ENCODE peak calls at places on chromosomes 2 and 18, in six cellular contexts. L is glomerular endothelial cell, A is GM04504, F is iPS-NIHi11, B is AG04450, W is left ventricle myocardium inferior. U is an unnamed sample.

GRCh38 chr2:172693037-172693436 is 42.6 kb upstream of the RAPGEF4 start:
- DNase-seq in L (peak; percentile 81), A (peak; percentile 98), F (peak; percentile 10), B (peak; percentile 92), W (peak; percentile 72), U (no peak)

GRCh38 chr2:197128897-197129296 is 181.7 kb downstream of the ANKRD44 start:
- DNase-seq in L (no peak), A (no peak), F (no peak), B (no peak), W (no peak), U (no peak)

GRCh38 chr18:26438980-26439379 is 109.4 kb downstream of the KCTD1 start:
- DNase-seq in L (no peak), A (no peak), F (no peak), B (no peak), W (no peak), U (no peak)

GRCh38 chr2:134275058-134275862 is 21.4 kb downstream of the MGAT5 start:
- DNase-seq in L (no peak), A (no peak), F (no peak), B (no peak), W (no peak), U (no peak)

GRCh38 chr2:67374481-67374880 is 22.7 kb upstream of the ETAA1 start:
- DNase-seq in L (no peak), A (no peak), F (no peak), B (no peak), W (no peak), U (no peak)

GRCh38 chr18:3851159-3851558 is 401.2 kb downstream of the TGIF1 start:
- DNase-seq in L (no peak), A (no peak), F (no peak), B (no peak), W (no peak), U (no peak)

GRCh38 chr2:135093685-135094340 is 41.7 kb downstream of the RAB3GAP1 start:
- DNase-seq in L (no peak), A (no peak), F (no peak), B (no peak), W (no peak), U (no peak)

GRCh38 chr2:86628091-86628522 is 4.4 kb upstream of the RNF103 start:
- DNase-seq in L (no peak), A (no peak), F (no peak), B (no peak), W (no peak), U (no peak)

GRCh38 chr18:68660355-68661183 is 54.3 kb downstream of the TMX3 start:
- DNase-seq in L (peak; percentile 29), A (peak; percentile 28), F (peak; percentile 30), B (no peak), W (no peak), U (no peak)

GRCh38 chr2:105644174-105644980 is 100.3 kb upstream of the NCK2 start:
- DNase-seq in L (no peak), A (peak; percentile 17), F (no peak), B (no peak), W (no peak), U (no peak)

GRCh38 chr18:48989304-48990284 is 38.8 kb upstream of the SMAD7 start:
- DNase-seq in L (no peak), A (no peak), F (no peak), B (no peak), W (no peak), U (no peak)

GRCh38 chr2:60891175-60891574 is 9.8 kb downstream of the REL start:
- DNase-seq in L (no peak), A (no peak), F (no peak), B (no peak), W (no peak), U (no peak)

GRCh38 chr2:215036314-215036713 is 102.1 kb downstream of the ABCA12 start:
- DNase-seq in L (no peak), A (no peak), F (no peak), B (no peak), W (no peak), U (no peak)

GRCh38 chr2:47898089-47898731 is 8.1 kb downstream of the FBXO11 start:
- DNase-seq in L (no peak), A (no peak), F (no peak), B (no peak), W (no peak), U (no peak)

GRCh38 chr2:10678225-10678624 is 11.6 kb downstream of the NOL10 start:
- DNase-seq in L (no peak), A (no peak), F (peak; percentile 24), B (no peak), W (no peak), U (no peak)

GRCh38 chr18:57780318-57781127 is 22.6 kb downstream of the ATP8B1 start:
- DNase-seq in L (peak; percentile 93), A (peak; percentile 40), F (peak; percentile 37), B (peak; percentile 78), W (no peak), U (no peak)

GRCh38 chr2:230987137-230988020 is 8.5 kb upstream of the SPATA3 start:
- DNase-seq in L (no peak), A (peak; percentile 40), F (peak; percentile 98), B (peak; percentile 15), W (peak; percentile 77), U (peak; percentile 85)

GRCh38 chr2:156206355-156206754 is 126.2 kb downstream of the NR4A2 start:
- DNase-seq in L (no peak), A (no peak), F (no peak), B (no peak), W (no peak), U (no peak)